ENCODE peak calls at places on chromosomes 5 and 9, in ten cellular contexts. T is progenitor cell of endocrine pancreas, O is B cell, N is thoracic aorta, Y is BJ, X is H9, Q is activated B cell treated with CpG ODN at 0.5 μM for 24 hours, V is H1, A is IMR-90, P is AG04449. D is an unnamed sample.

GRCh38 chr5:16810503-16810854 is 125.6 kb downstream of the MYO10 start:
- DNase-seq in O (no peak), A (no peak), P (no peak), T (no peak), Q (no peak), X (no peak), N (no peak), Y (no peak), V (no peak), D (no peak)

GRCh38 chr9:81193362-81194339 is 495.7 kb downstream of the TLE1 start:
- DNase-seq in N (no peak), T (no peak), O (no peak), A (no peak), Q (no peak), P (no peak), Y (no peak), V (no peak), X (no peak), D (no peak)

GRCh38 chr9:107760469-107761242 is 271.1 kb upstream of the KLF4 start:
- DNase-seq in T (no peak), Q (no peak), A (no peak), N (no peak), O (no peak), Y (no peak), V (no peak), P (no peak), X (no peak), D (no peak)

GRCh38 chr5:2898661-2899060 is 147.2 kb upstream of the IRX2 start:
- DNase-seq in X (peak; percentile 15), P (no peak), N (no peak), Y (no peak), A (no peak), V (peak; percentile 33), Q (no peak), T (no peak), O (no peak), D (peak; percentile 30)

GRCh38 chr9:128321879-128322341 is 337 bp downstream of the TRUB2 start:
- DNase-seq in Y (no peak), O (no peak), V (no peak), Q (no peak), P (no peak), N (no peak), T (no peak), A (no peak), X (no peak), D (no peak)

GRCh38 chr9:108047264-108047663 is 557.7 kb upstream of the KLF4 start:
- DNase-seq in T (no peak), P (no peak), Q (no peak), Y (no peak), V (no peak), A (peak; percentile 39), X (no peak), N (no peak), O (no peak), D (no peak)

GRCh38 chr5:170327168-170327567 is 29.6 kb upstream of the LCP2 start:
- DNase-seq in P (no peak), O (no peak), T (no peak), X (no peak), Q (no peak), N (no peak), V (no peak), Y (no peak), A (no peak), D (no peak)

GRCh38 chr9:137668203-137668602 is 49.4 kb downstream of the EHMT1 start:
- DNase-seq in Q (no peak), N (no peak), O (no peak), P (no peak), X (no peak), A (no peak), V (no peak), T (no peak), Y (no peak), D (no peak)

DNA sequence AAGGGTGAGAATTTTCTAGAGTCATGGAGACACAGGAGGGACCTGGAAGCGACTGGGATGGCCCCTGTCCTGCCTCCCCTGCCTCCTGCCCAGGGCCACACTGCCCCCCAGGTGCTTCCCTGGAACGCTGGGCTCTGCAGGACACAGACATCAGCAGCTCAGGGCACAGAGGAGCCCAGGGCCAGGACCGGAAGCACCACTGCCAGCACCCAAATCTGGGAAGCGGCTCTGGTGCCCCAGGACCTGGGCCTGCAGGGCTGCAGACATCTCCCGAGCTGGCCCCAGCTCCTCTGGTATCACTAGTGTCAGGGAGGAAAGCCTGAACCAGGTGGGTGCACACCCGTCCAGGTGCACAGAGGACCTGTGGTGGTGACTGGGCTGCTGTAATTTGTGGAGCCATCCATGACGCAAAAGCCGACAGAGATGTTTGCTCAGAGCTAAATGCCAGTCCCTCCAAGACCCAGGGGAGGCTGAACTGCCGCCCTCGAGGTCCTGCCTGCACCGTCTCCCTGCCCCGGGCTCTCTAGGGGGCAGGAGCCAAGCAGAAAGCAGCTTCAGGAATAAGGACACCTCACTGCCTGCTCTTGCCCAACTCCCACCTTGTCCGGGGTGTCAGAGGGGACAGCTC is 46.0 kb upstream of the SIMC1 start:
- DNase-seq in O (no peak), T (no peak), P (no peak), A (no peak), Y (no peak), N (no peak), X (no peak), V (no peak), Q (no peak), D (no peak)
- TF ChIP-seq CTCF in O (no peak), T (no peak), P (no peak), A (no peak), Y (no peak), N (no peak), X (no peak), V (no peak), Q (no peak), D (no peak)

GRCh38 chr9:29285818-29286217 is 1712.5 kb upstream of the C9orf72 start:
- DNase-seq in Q (no peak), N (no peak), A (no peak), P (no peak), O (no peak), V (no peak), X (peak; percentile 29), Y (no peak), T (no peak), D (no peak)
- TF ChIP-seq CTCF in Q (no peak), N (no peak), A (no peak), P (no peak), O (no peak), V (no peak), X (peak; percentile 56), Y (no peak), T (no peak), D (no peak)

GRCh38 chr9:12817702-12818101 is 42.9 kb downstream of the LURAP1L start:
- DNase-seq in Q (no peak), O (no peak), T (no peak), Y (no peak), N (no peak), X (no peak), V (no peak), P (no peak), A (peak; percentile 55), D (no peak)

GRCh38 chr9:12816656-12817101 is 41.9 kb downstream of the LURAP1L start:
- DNase-seq in Y (no peak), O (no peak), N (no peak), P (no peak), T (no peak), A (no peak), Q (no peak), V (no peak), X (no peak), D (no peak)

GRCh38 chr9:12818431-12819000 is 43.7 kb downstream of the LURAP1L start:
- DNase-seq in A (peak; percentile 34), T (no peak), P (no peak), N (no peak), X (peak; percentile 32), Y (no peak), Q (no peak), O (no peak), V (no peak), D (no peak)

GRCh38 chr9:12822111-12822510 is 47.3 kb downstream of the LURAP1L start:
- DNase-seq in Y (no peak), P (no peak), X (no peak), O (no peak), T (no peak), A (peak; percentile 60), Q (no peak), V (no peak), N (no peak), D (no peak)

DNA sequence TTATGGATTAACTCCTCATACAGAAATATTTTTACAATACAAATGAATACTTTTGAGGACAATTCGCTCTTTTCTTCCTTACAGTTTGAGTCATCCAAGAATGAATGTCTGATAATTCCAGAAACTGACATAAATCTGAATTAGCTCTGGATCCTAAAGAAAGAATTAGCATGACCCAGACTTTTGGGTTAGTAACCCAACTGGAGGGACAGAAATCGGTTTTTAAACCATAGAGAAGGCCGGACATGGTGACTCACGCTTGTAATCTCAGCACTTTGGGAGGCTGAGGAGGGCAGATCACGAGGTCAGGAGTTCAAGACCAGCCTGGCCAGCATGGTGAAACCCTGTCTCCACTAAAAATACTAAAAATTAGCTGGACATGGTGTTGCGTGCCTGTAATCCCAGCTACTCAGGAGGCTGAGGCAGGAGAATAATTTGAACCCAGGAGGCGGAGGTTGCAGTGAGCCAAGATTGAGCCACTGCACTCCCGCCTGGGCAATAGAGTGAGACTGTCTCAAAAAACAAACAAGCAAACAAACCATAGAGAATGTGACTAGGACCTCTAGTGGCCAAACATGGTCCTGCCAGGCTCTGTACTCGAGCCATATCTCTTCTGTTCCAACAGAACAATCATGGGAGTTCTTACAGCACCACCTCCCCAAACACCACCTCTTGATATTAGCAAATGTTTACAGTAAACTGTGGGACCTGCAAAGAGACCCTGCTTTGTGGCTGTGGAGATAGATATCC is 44.8 kb downstream of the LURAP1L start:
- DNase-seq in A (no peak), Y (no peak), O (no peak), T (no peak), X (peak; percentile 53), V (peak; percentile 55), Q (no peak), P (no peak), N (no peak), D (no peak)
- TF ChIP-seq CTCF in A (peak; percentile 17), Y (peak; percentile 36), O (no peak), T (peak; percentile 39), X (peak; percentile 72), V (no peak), Q (no peak), P (no peak), N (peak; percentile 20), D (peak; percentile 26)

GRCh38 chr5:154460172-154460571 is 14.4 kb downstream of the SAP30L start:
- DNase-seq in X (no peak), N (no peak), T (no peak), O (no peak), A (no peak), Q (no peak), V (no peak), P (no peak), Y (no peak), D (no peak)

GRCh38 chr5:154465169-154465568 is 12.9 kb downstream of the HAND1 start:
- DNase-seq in N (no peak), T (no peak), A (peak; percentile 74), P (no peak), Y (no peak), V (no peak), O (no peak), Q (no peak), X (no peak), D (no peak)

GRCh38 chr5:154464435-154464834 is 13.6 kb downstream of the HAND1 start:
- DNase-seq in X (no peak), V (no peak), T (no peak), P (no peak), O (no peak), Y (no peak), N (no peak), Q (no peak), A (no peak), D (no peak)

GRCh38 chr5:154459015-154459414 is 13.2 kb downstream of the SAP30L start:
- DNase-seq in T (no peak), Y (no peak), X (no peak), A (no peak), P (no peak), V (no peak), Q (no peak), N (no peak), O (no peak), D (no peak)

GRCh38 chr5:154461531-154461930 is 15.7 kb downstream of the SAP30L start:
- DNase-seq in V (no peak), Y (no peak), T (no peak), X (peak; percentile 49), P (no peak), A (peak; percentile 34), Q (no peak), N (no peak), O (no peak), D (no peak)
- TF ChIP-seq CTCF in V (peak; percentile 14), Y (peak; percentile 32), T (peak; percentile 31), X (peak; percentile 58), P (peak; percentile 25), A (peak; percentile 35), Q (no peak), N (no peak), O (no peak), D (no peak)